ENCODE peak calls at places on chromosomes 16 and 17, in seven cellular contexts. One of them, this sample, is unnamed.

GRCh38 chr16:31458073-31458834 is 1.0 kb upstream of the ARMC5 start:
- DNase-seq in T-helper 1 cell: peak; percentile 60
- DNase-seq in Peyer's patch: peak; percentile 82
- DNase-seq in AG09309: no peak
- DNase-seq in HAP-1: no peak
- DNase-seq in activated CD4-positive, CD25-positive, alpha-beta regulatory T cell treated with anti-CD3 and anti-CD28 coated beads, Interleukin-2, amount 50 U/mL, for 72 hours: peak; percentile 52
- DNase-seq in stimulated activated CD8-positive, alpha-beta memory T cell treated with anti-CD3 and anti-CD28 coated beads, Interleukin-12 subunit alpha, Interleukin-12 subunit beta, amount 100 ng/mL, for 4 hours: peak; percentile 37
- DNase-seq in this sample: no peak

GRCh38 chr17:68512967-68513474 is 791 bp downstream of the PRKAR1A start:
- DNase-seq in HAP-1: peak; percentile 46
- DNase-seq in Peyer's patch: peak; percentile 60
- DNase-seq in activated CD4-positive, CD25-positive, alpha-beta regulatory T cell treated with anti-CD3 and anti-CD28 coated beads, Interleukin-2, amount 50 U/mL, for 72 hours: no peak
- DNase-seq in stimulated activated CD8-positive, alpha-beta memory T cell treated with anti-CD3 and anti-CD28 coated beads, Interleukin-12 subunit alpha, Interleukin-12 subunit beta, amount 100 ng/mL, for 4 hours: no peak
- DNase-seq in T-helper 1 cell: no peak
- DNase-seq in AG09309: no peak
- DNase-seq in this sample: no peak

GRCh38 chr17:16488572-16488997 is 3.4 kb downstream of the LRRC75A start:
- DNase-seq in stimulated activated CD8-positive, alpha-beta memory T cell treated with anti-CD3 and anti-CD28 coated beads, Interleukin-12 subunit alpha, Interleukin-12 subunit beta, amount 100 ng/mL, for 4 hours: no peak
- DNase-seq in activated CD4-positive, CD25-positive, alpha-beta regulatory T cell treated with anti-CD3 and anti-CD28 coated beads, Interleukin-2, amount 50 U/mL, for 72 hours: no peak
- DNase-seq in HAP-1: no peak
- DNase-seq in AG09309: no peak
- DNase-seq in T-helper 1 cell: no peak
- DNase-seq in Peyer's patch: peak; percentile 83
- DNase-seq in this sample: no peak

GRCh38 chr17:78019367-78019975 is 61.0 kb downstream of the TNRC6C start:
- DNase-seq in activated CD4-positive, CD25-positive, alpha-beta regulatory T cell treated with anti-CD3 and anti-CD28 coated beads, Interleukin-2, amount 50 U/mL, for 72 hours: no peak
- DNase-seq in Peyer's patch: no peak
- DNase-seq in T-helper 1 cell: no peak
- DNase-seq in stimulated activated CD8-positive, alpha-beta memory T cell treated with anti-CD3 and anti-CD28 coated beads, Interleukin-12 subunit alpha, Interleukin-12 subunit beta, amount 100 ng/mL, for 4 hours: no peak
- DNase-seq in AG09309: no peak
- DNase-seq in HAP-1: peak; percentile 47
- DNase-seq in this sample: no peak

GRCh38 chr16:80804061-80804450 is 342 bp downstream of the CDYL2 start:
- DNase-seq in stimulated activated CD8-positive, alpha-beta memory T cell treated with anti-CD3 and anti-CD28 coated beads, Interleukin-12 subunit alpha, Interleukin-12 subunit beta, amount 100 ng/mL, for 4 hours: peak; percentile 27
- DNase-seq in T-helper 1 cell: no peak
- DNase-seq in activated CD4-positive, CD25-positive, alpha-beta regulatory T cell treated with anti-CD3 and anti-CD28 coated beads, Interleukin-2, amount 50 U/mL, for 72 hours: peak; percentile 67
- DNase-seq in AG09309: peak; percentile 17
- DNase-seq in Peyer's patch: peak; percentile 64
- DNase-seq in HAP-1: no peak
- DNase-seq in this sample: peak; percentile 40

GRCh38 chr17:47829870-47830269 is 1.5 kb downstream of the MRPL10 start:
- DNase-seq in T-helper 1 cell: peak; percentile 54
- DNase-seq in stimulated activated CD8-positive, alpha-beta memory T cell treated with anti-CD3 and anti-CD28 coated beads, Interleukin-12 subunit alpha, Interleukin-12 subunit beta, amount 100 ng/mL, for 4 hours: no peak
- DNase-seq in activated CD4-positive, CD25-positive, alpha-beta regulatory T cell treated with anti-CD3 and anti-CD28 coated beads, Interleukin-2, amount 50 U/mL, for 72 hours: no peak
- DNase-seq in AG09309: no peak
- DNase-seq in Peyer's patch: no peak
- DNase-seq in HAP-1: no peak
- DNase-seq in this sample: no peak

GRCh38 chr17:30554839-30555751 is 77.9 kb downstream of the GOSR1 start:
- DNase-seq in T-helper 1 cell: no peak
- DNase-seq in Peyer's patch: peak; percentile 39
- DNase-seq in HAP-1: no peak
- DNase-seq in activated CD4-positive, CD25-positive, alpha-beta regulatory T cell treated with anti-CD3 and anti-CD28 coated beads, Interleukin-2, amount 50 U/mL, for 72 hours: no peak
- DNase-seq in stimulated activated CD8-positive, alpha-beta memory T cell treated with anti-CD3 and anti-CD28 coated beads, Interleukin-12 subunit alpha, Interleukin-12 subunit beta, amount 100 ng/mL, for 4 hours: no peak
- DNase-seq in AG09309: no peak
- DNase-seq in this sample: no peak

GRCh38 chr17:31385428-31386285 is 5.8 kb upstream of the RAB11FIP4 start:
- DNase-seq in activated CD4-positive, CD25-positive, alpha-beta regulatory T cell treated with anti-CD3 and anti-CD28 coated beads, Interleukin-2, amount 50 U/mL, for 72 hours: no peak
- DNase-seq in Peyer's patch: no peak
- DNase-seq in AG09309: no peak
- DNase-seq in T-helper 1 cell: no peak
- DNase-seq in HAP-1: no peak
- DNase-seq in stimulated activated CD8-positive, alpha-beta memory T cell treated with anti-CD3 and anti-CD28 coated beads, Interleukin-12 subunit alpha, Interleukin-12 subunit beta, amount 100 ng/mL, for 4 hours: no peak
- DNase-seq in this sample: no peak

GRCh38 chr17:75584358-75585175 is 3.0 kb upstream of the MYO15B start:
- DNase-seq in activated CD4-positive, CD25-positive, alpha-beta regulatory T cell treated with anti-CD3 and anti-CD28 coated beads, Interleukin-2, amount 50 U/mL, for 72 hours: no peak
- DNase-seq in T-helper 1 cell: no peak
- DNase-seq in AG09309: no peak
- DNase-seq in Peyer's patch: no peak
- DNase-seq in stimulated activated CD8-positive, alpha-beta memory T cell treated with anti-CD3 and anti-CD28 coated beads, Interleukin-12 subunit alpha, Interleukin-12 subunit beta, amount 100 ng/mL, for 4 hours: no peak
- DNase-seq in HAP-1: no peak
- DNase-seq in this sample: no peak

GRCh38 chr16:81695431-81695890 is 83.6 kb upstream of the PLCG2 start:
- DNase-seq in T-helper 1 cell: no peak
- DNase-seq in stimulated activated CD8-positive, alpha-beta memory T cell treated with anti-CD3 and anti-CD28 coated beads, Interleukin-12 subunit alpha, Interleukin-12 subunit beta, amount 100 ng/mL, for 4 hours: no peak
- DNase-seq in AG09309: no peak
- DNase-seq in HAP-1: no peak
- DNase-seq in activated CD4-positive, CD25-positive, alpha-beta regulatory T cell treated with anti-CD3 and anti-CD28 coated beads, Interleukin-2, amount 50 U/mL, for 72 hours: no peak
- DNase-seq in Peyer's patch: no peak
- DNase-seq in this sample: no peak

GRCh38 chr17:58985265-58985810 is 121.3 kb downstream of the TRIM37 start:
- DNase-seq in stimulated activated CD8-positive, alpha-beta memory T cell treated with anti-CD3 and anti-CD28 coated beads, Interleukin-12 subunit alpha, Interleukin-12 subunit beta, amount 100 ng/mL, for 4 hours: no peak
- DNase-seq in activated CD4-positive, CD25-positive, alpha-beta regulatory T cell treated with anti-CD3 and anti-CD28 coated beads, Interleukin-2, amount 50 U/mL, for 72 hours: no peak
- DNase-seq in Peyer's patch: no peak
- DNase-seq in AG09309: no peak
- DNase-seq in T-helper 1 cell: no peak
- DNase-seq in HAP-1: no peak
- DNase-seq in this sample: no peak

GRCh38 chr17:29645516-29646051 is 22.9 kb upstream of the CORO6 start:
- DNase-seq in Peyer's patch: peak; percentile 74
- DNase-seq in HAP-1: no peak
- DNase-seq in T-helper 1 cell: no peak
- DNase-seq in stimulated activated CD8-positive, alpha-beta memory T cell treated with anti-CD3 and anti-CD28 coated beads, Interleukin-12 subunit alpha, Interleukin-12 subunit beta, amount 100 ng/mL, for 4 hours: no peak
- DNase-seq in AG09309: peak; percentile 64
- DNase-seq in activated CD4-positive, CD25-positive, alpha-beta regulatory T cell treated with anti-CD3 and anti-CD28 coated beads, Interleukin-2, amount 50 U/mL, for 72 hours: no peak
- DNase-seq in this sample: no peak

GRCh38 chr17:57464191-57464864 is 208.0 kb downstream of the MSI2 start:
- DNase-seq in activated CD4-positive, CD25-positive, alpha-beta regulatory T cell treated with anti-CD3 and anti-CD28 coated beads, Interleukin-2, amount 50 U/mL, for 72 hours: no peak
- DNase-seq in HAP-1: no peak
- DNase-seq in AG09309: no peak
- DNase-seq in Peyer's patch: no peak
- DNase-seq in T-helper 1 cell: no peak
- DNase-seq in stimulated activated CD8-positive, alpha-beta memory T cell treated with anti-CD3 and anti-CD28 coated beads, Interleukin-12 subunit alpha, Interleukin-12 subunit beta, amount 100 ng/mL, for 4 hours: no peak
- DNase-seq in this sample: no peak

GRCh38 chr17:15909481-15909991 is 35.4 kb upstream of the ADORA2B start:
- DNase-seq in T-helper 1 cell: no peak
- DNase-seq in AG09309: no peak
- DNase-seq in activated CD4-positive, CD25-positive, alpha-beta regulatory T cell treated with anti-CD3 and anti-CD28 coated beads, Interleukin-2, amount 50 U/mL, for 72 hours: no peak
- DNase-seq in stimulated activated CD8-positive, alpha-beta memory T cell treated with anti-CD3 and anti-CD28 coated beads, Interleukin-12 subunit alpha, Interleukin-12 subunit beta, amount 100 ng/mL, for 4 hours: no peak
- DNase-seq in Peyer's patch: no peak
- DNase-seq in HAP-1: no peak
- DNase-seq in this sample: no peak

GRCh38 chr17:73257516-73257915 is 4.2 kb downstream of the CPSF4L start:
- DNase-seq in Peyer's patch: no peak
- DNase-seq in T-helper 1 cell: no peak
- DNase-seq in HAP-1: no peak
- DNase-seq in activated CD4-positive, CD25-positive, alpha-beta regulatory T cell treated with anti-CD3 and anti-CD28 coated beads, Interleukin-2, amount 50 U/mL, for 72 hours: no peak
- DNase-seq in stimulated activated CD8-positive, alpha-beta memory T cell treated with anti-CD3 and anti-CD28 coated beads, Interleukin-12 subunit alpha, Interleukin-12 subunit beta, amount 100 ng/mL, for 4 hours: no peak
- DNase-seq in AG09309: no peak
- DNase-seq in this sample: no peak

GRCh38 chr16:83967838-83968482 is at the start of gene NECAB2:
- DNase-seq in activated CD4-positive, CD25-positive, alpha-beta regulatory T cell treated with anti-CD3 and anti-CD28 coated beads, Interleukin-2, amount 50 U/mL, for 72 hours: peak; percentile 42
- DNase-seq in HAP-1: no peak
- DNase-seq in T-helper 1 cell: no peak
- DNase-seq in Peyer's patch: no peak
- DNase-seq in stimulated activated CD8-positive, alpha-beta memory T cell treated with anti-CD3 and anti-CD28 coated beads, Interleukin-12 subunit alpha, Interleukin-12 subunit beta, amount 100 ng/mL, for 4 hours: no peak
- DNase-seq in AG09309: no peak
- DNase-seq in this sample: peak; percentile 53

GRCh38 chr17:50934672-50935200 is 68.6 kb upstream of the TOB1 start:
- DNase-seq in AG09309: no peak
- DNase-seq in T-helper 1 cell: no peak
- DNase-seq in activated CD4-positive, CD25-positive, alpha-beta regulatory T cell treated with anti-CD3 and anti-CD28 coated beads, Interleukin-2, amount 50 U/mL, for 72 hours: no peak
- DNase-seq in Peyer's patch: no peak
- DNase-seq in stimulated activated CD8-positive, alpha-beta memory T cell treated with anti-CD3 and anti-CD28 coated beads, Interleukin-12 subunit alpha, Interleukin-12 subunit beta, amount 100 ng/mL, for 4 hours: no peak
- DNase-seq in HAP-1: no peak
- DNase-seq in this sample: no peak

GRCh38 chr16:57846078-57846697 is 43.9 kb upstream of the KIFC3 start:
- DNase-seq in Peyer's patch: peak; percentile 31
- DNase-seq in T-helper 1 cell: no peak
- DNase-seq in AG09309: no peak
- DNase-seq in activated CD4-positive, CD25-positive, alpha-beta regulatory T cell treated with anti-CD3 and anti-CD28 coated beads, Interleukin-2, amount 50 U/mL, for 72 hours: no peak
- DNase-seq in HAP-1: no peak
- DNase-seq in stimulated activated CD8-positive, alpha-beta memory T cell treated with anti-CD3 and anti-CD28 coated beads, Interleukin-12 subunit alpha, Interleukin-12 subunit beta, amount 100 ng/mL, for 4 hours: no peak
- DNase-seq in this sample: no peak

GRCh38 chr16:66204761-66205160 is 161.7 kb upstream of the CDH5 start:
- DNase-seq in activated CD4-positive, CD25-positive, alpha-beta regulatory T cell treated with anti-CD3 and anti-CD28 coated beads, Interleukin-2, amount 50 U/mL, for 72 hours: no peak
- DNase-seq in stimulated activated CD8-positive, alpha-beta memory T cell treated with anti-CD3 and anti-CD28 coated beads, Interleukin-12 subunit alpha, Interleukin-12 subunit beta, amount 100 ng/mL, for 4 hours: no peak
- DNase-seq in T-helper 1 cell: no peak
- DNase-seq in AG09309: peak; percentile 77
- DNase-seq in Peyer's patch: no peak
- DNase-seq in HAP-1: no peak
- DNase-seq in this sample: no peak

GRCh38 chr17:39551879-39552278 is 55.8 kb downstream of the NEUROD2 start:
- DNase-seq in HAP-1: no peak
- DNase-seq in AG09309: no peak
- DNase-seq in Peyer's patch: no peak
- DNase-seq in stimulated activated CD8-positive, alpha-beta memory T cell treated with anti-CD3 and anti-CD28 coated beads, Interleukin-12 subunit alpha, Interleukin-12 subunit beta, amount 100 ng/mL, for 4 hours: no peak
- DNase-seq in activated CD4-positive, CD25-positive, alpha-beta regulatory T cell treated with anti-CD3 and anti-CD28 coated beads, Interleukin-2, amount 50 U/mL, for 72 hours: no peak
- DNase-seq in T-helper 1 cell: no peak
- DNase-seq in this sample: no peak

GRCh38 chr17:40442392-40443195 is 656 bp upstream of the IGFBP4 start:
- DNase-seq in activated CD4-positive, CD25-positive, alpha-beta regulatory T cell treated with anti-CD3 and anti-CD28 coated beads, Interleukin-2, amount 50 U/mL, for 72 hours: no peak
- DNase-seq in AG09309: no peak
- DNase-seq in stimulated activated CD8-positive, alpha-beta memory T cell treated with anti-CD3 and anti-CD28 coated beads, Interleukin-12 subunit alpha, Interleukin-12 subunit beta, amount 100 ng/mL, for 4 hours: no peak
- DNase-seq in HAP-1: no peak
- DNase-seq in T-helper 1 cell: no peak
- DNase-seq in Peyer's patch: peak; percentile 58
- DNase-seq in this sample: no peak

GRCh38 chr16:976389-976931 is 5.1 kb upstream of the SOX8 start:
- DNase-seq in Peyer's patch: no peak
- DNase-seq in activated CD4-positive, CD25-positive, alpha-beta regulatory T cell treated with anti-CD3 and anti-CD28 coated beads, Interleukin-2, amount 50 U/mL, for 72 hours: no peak
- DNase-seq in AG09309: no peak
- DNase-seq in T-helper 1 cell: no peak
- DNase-seq in HAP-1: no peak
- DNase-seq in stimulated activated CD8-positive, alpha-beta memory T cell treated with anti-CD3 and anti-CD28 coated beads, Interleukin-12 subunit alpha, Interleukin-12 subunit beta, amount 100 ng/mL, for 4 hours: no peak
- DNase-seq in this sample: no peak

GRCh38 chr17:56038136-56038535 is 115.1 kb upstream of the ANKFN1 start:
- DNase-seq in Peyer's patch: no peak
- DNase-seq in AG09309: no peak
- DNase-seq in activated CD4-positive, CD25-positive, alpha-beta regulatory T cell treated with anti-CD3 and anti-CD28 coated beads, Interleukin-2, amount 50 U/mL, for 72 hours: no peak
- DNase-seq in HAP-1: no peak
- DNase-seq in T-helper 1 cell: no peak
- DNase-seq in stimulated activated CD8-positive, alpha-beta memory T cell treated with anti-CD3 and anti-CD28 coated beads, Interleukin-12 subunit alpha, Interleukin-12 subunit beta, amount 100 ng/mL, for 4 hours: no peak
- DNase-seq in this sample: no peak

GRCh38 chr16:80899804-80900592 is 95.6 kb upstream of the CDYL2 start:
- DNase-seq in Peyer's patch: peak; percentile 63
- DNase-seq in HAP-1: no peak
- DNase-seq in activated CD4-positive, CD25-positive, alpha-beta regulatory T cell treated with anti-CD3 and anti-CD28 coated beads, Interleukin-2, amount 50 U/mL, for 72 hours: no peak
- DNase-seq in stimulated activated CD8-positive, alpha-beta memory T cell treated with anti-CD3 and anti-CD28 coated beads, Interleukin-12 subunit alpha, Interleukin-12 subunit beta, amount 100 ng/mL, for 4 hours: no peak
- DNase-seq in T-helper 1 cell: no peak
- DNase-seq in AG09309: peak; percentile 64
- DNase-seq in this sample: no peak

GRCh38 chr17:5588584-5588983 is 4.3 kb upstream of the NLRP1 start:
- DNase-seq in Peyer's patch: no peak
- DNase-seq in T-helper 1 cell: no peak
- DNase-seq in activated CD4-positive, CD25-positive, alpha-beta regulatory T cell treated with anti-CD3 and anti-CD28 coated beads, Interleukin-2, amount 50 U/mL, for 72 hours: no peak
- DNase-seq in stimulated activated CD8-positive, alpha-beta memory T cell treated with anti-CD3 and anti-CD28 coated beads, Interleukin-12 subunit alpha, Interleukin-12 subunit beta, amount 100 ng/mL, for 4 hours: no peak
- DNase-seq in HAP-1: no peak
- DNase-seq in AG09309: no peak
- DNase-seq in this sample: no peak

GRCh38 chr17:82619211-82619610 is 29.0 kb downstream of the WDR45B start:
- DNase-seq in AG09309: no peak
- DNase-seq in Peyer's patch: no peak
- DNase-seq in stimulated activated CD8-positive, alpha-beta memory T cell treated with anti-CD3 and anti-CD28 coated beads, Interleukin-12 subunit alpha, Interleukin-12 subunit beta, amount 100 ng/mL, for 4 hours: no peak
- DNase-seq in HAP-1: no peak
- DNase-seq in activated CD4-positive, CD25-positive, alpha-beta regulatory T cell treated with anti-CD3 and anti-CD28 coated beads, Interleukin-2, amount 50 U/mL, for 72 hours: no peak
- DNase-seq in T-helper 1 cell: no peak
- DNase-seq in this sample: no peak

GRCh38 chr17:28499366-28499668 is 6.8 kb upstream of the FOXN1 start:
- DNase-seq in Peyer's patch: peak; percentile 81
- DNase-seq in stimulated activated CD8-positive, alpha-beta memory T cell treated with anti-CD3 and anti-CD28 coated beads, Interleukin-12 subunit alpha, Interleukin-12 subunit beta, amount 100 ng/mL, for 4 hours: no peak
- DNase-seq in T-helper 1 cell: no peak
- DNase-seq in AG09309: no peak
- DNase-seq in HAP-1: no peak
- DNase-seq in activated CD4-positive, CD25-positive, alpha-beta regulatory T cell treated with anti-CD3 and anti-CD28 coated beads, Interleukin-2, amount 50 U/mL, for 72 hours: no peak
- DNase-seq in this sample: no peak

GRCh38 chr17:77869665-77870132 is 88.8 kb upstream of the TNRC6C start:
- DNase-seq in T-helper 1 cell: no peak
- DNase-seq in HAP-1: no peak
- DNase-seq in Peyer's patch: peak; percentile 90
- DNase-seq in stimulated activated CD8-positive, alpha-beta memory T cell treated with anti-CD3 and anti-CD28 coated beads, Interleukin-12 subunit alpha, Interleukin-12 subunit beta, amount 100 ng/mL, for 4 hours: no peak
- DNase-seq in AG09309: no peak
- DNase-seq in activated CD4-positive, CD25-positive, alpha-beta regulatory T cell treated with anti-CD3 and anti-CD28 coated beads, Interleukin-2, amount 50 U/mL, for 72 hours: no peak
- DNase-seq in this sample: no peak

GRCh38 chr16:24409045-24409444 is 130.3 kb upstream of the RBBP6 start:
- DNase-seq in activated CD4-positive, CD25-positive, alpha-beta regulatory T cell treated with anti-CD3 and anti-CD28 coated beads, Interleukin-2, amount 50 U/mL, for 72 hours: no peak
- DNase-seq in T-helper 1 cell: no peak
- DNase-seq in AG09309: no peak
- DNase-seq in HAP-1: no peak
- DNase-seq in Peyer's patch: no peak
- DNase-seq in stimulated activated CD8-positive, alpha-beta memory T cell treated with anti-CD3 and anti-CD28 coated beads, Interleukin-12 subunit alpha, Interleukin-12 subunit beta, amount 100 ng/mL, for 4 hours: no peak
- DNase-seq in this sample: no peak